ENCODE peak calls at places on chromosomes 7 and 10, in six cellular contexts. G is GM03348, A is RKO, M is endothelial cell, R is GM20000, J is NCI-H1436. L is an unnamed sample.

GRCh38 chr10:102876747-102877153 is 7.5 kb downstream of the AS3MT start:
- DNase-seq in A (no peak), R (no peak), J (no peak), M (no peak), G (no peak), L (no peak)

GRCh38 chr7:116354171-116354545 is 143.8 kb downstream of the TES start:
- DNase-seq in G (peak; percentile 13), J (no peak), A (no peak), R (no peak), M (no peak), L (no peak)

GRCh38 chr7:149171894-149172533 is 23.3 kb upstream of the ZNF282 start:
- DNase-seq in M (no peak), R (no peak), G (no peak), J (no peak), A (no peak), L (no peak)

GRCh38 chr7:110786576-110786975 is 304.4 kb upstream of the LRRN3 start:
- DNase-seq in G (no peak), M (no peak), J (peak; percentile 34), A (no peak), R (no peak), L (no peak)

GRCh38 chr7:82141427-82141826 is 302.1 kb downstream of the CACNA2D1 start:
- DNase-seq in G (no peak), J (no peak), M (no peak), A (no peak), R (no peak), L (no peak)

GRCh38 chr7:40586197-40586596 is 451.4 kb downstream of the SUGCT start:
- DNase-seq in R (no peak), G (peak; percentile 42), M (no peak), J (no peak), A (no peak), L (no peak)

GRCh38 chr10:30215631-30216030 is 133.4 kb downstream of the MTPAP start:
- DNase-seq in G (peak; percentile 45), J (no peak), A (no peak), M (peak; percentile 55), R (no peak), L (no peak)

GRCh38 chr7:44595934-44596635 is 10.3 kb upstream of the OGDH start:
- DNase-seq in G (no peak), J (no peak), M (no peak), R (no peak), A (no peak), L (no peak)

GRCh38 chr7:11604505-11604904 is 227.5 kb downstream of the THSD7A start:
- DNase-seq in A (no peak), M (no peak), J (no peak), G (no peak), R (no peak), L (no peak)

GRCh38 chr10:103803941-103804340 is 51.4 kb downstream of the SH3PXD2A start:
- DNase-seq in A (no peak), G (no peak), R (no peak), J (no peak), M (no peak), L (no peak)

GRCh38 chr7:26292768-26293560 is 1.3 kb downstream of the SNX10 start:
- DNase-seq in A (peak; percentile 48), J (no peak), M (peak; percentile 8), G (no peak), R (no peak), L (no peak)

GRCh38 chr10:62249974-62250373 is 18.7 kb downstream of the RTKN2 start:
- DNase-seq in A (no peak), M (no peak), G (no peak), J (no peak), R (no peak), L (no peak)

GRCh38 chr10:5976689-5977470 is 463 bp downstream of the IL15RA start:
- DNase-seq in J (no peak), A (peak; percentile 71), G (peak; percentile 64), R (peak; percentile 60), M (peak; percentile 46), L (no peak)

GRCh38 chr7:69941077-69941476 is 342.8 kb downstream of the AUTS2 start:
- DNase-seq in J (no peak), G (no peak), M (no peak), R (no peak), A (no peak), L (no peak)

GRCh38 chr7:55370001-55370400 is 4.9 kb downstream of the LANCL2 start:
- DNase-seq in R (no peak), G (peak; percentile 19), A (no peak), J (no peak), M (no peak), L (no peak)

GRCh38 chr7:130276796-130277762 is 10.4 kb downstream of the CPA2 start:
- DNase-seq in M (no peak), A (no peak), R (no peak), G (peak; percentile 76), J (peak; percentile 55), L (no peak)

GRCh38 chr7:102152672-102153585 is 133.7 kb upstream of the SH2B2 start:
- DNase-seq in A (no peak), M (peak; percentile 19), J (no peak), G (no peak), R (no peak), L (no peak)

GRCh38 chr7:27171636-27172387 is 2.3 kb downstream of the HOXA10 start:
- DNase-seq in M (no peak), J (peak; percentile 34), R (no peak), G (no peak), A (peak; percentile 69), L (no peak)

GRCh38 chr7:47707596-47707995 is 125.7 kb upstream of the TNS3 start:
- DNase-seq in M (no peak), J (no peak), A (no peak), G (no peak), R (no peak), L (no peak)

GRCh38 chr7:46932656-46933424 is 649.1 kb downstream of the TNS3 start:
- DNase-seq in G (peak; percentile 68), A (no peak), J (no peak), M (no peak), R (no peak), L (peak; percentile 36)

GRCh38 chr7:74387606-74388005 is 66.1 kb upstream of the GTF2IRD1 start:
- DNase-seq in A (no peak), M (no peak), R (no peak), J (no peak), G (no peak), L (no peak)

GRCh38 chr10:51231754-51232153 is 157.5 kb downstream of the PRKG1 start:
- DNase-seq in M (no peak), G (peak; percentile 12), J (no peak), A (no peak), R (no peak), L (no peak)

GRCh38 chr7:105713488-105714465 is 132.5 kb upstream of the EFCAB10 start:
- DNase-seq in R (no peak), A (no peak), M (no peak), J (no peak), G (peak; percentile 57), L (no peak)